ENCODE peak calls at places on chromosomes 5 and 9, in ten cellular contexts. One of them, this sample, is unnamed.

GRCh38 chr9:135147938-135148337 is 60.5 kb downstream of the OLFM1 start:
- DNase-seq in type B pancreatic cell: no peak
- DNase-seq in PC-3: no peak
- DNase-seq in WERI-Rb-1: no peak
- DNase-seq in AG09309: no peak
- DNase-seq in hepatocyte: no peak
- DNase-seq in AG10803: no peak
- DNase-seq in activated CD8-positive, alpha-beta T cell treated with anti-CD3 and anti-CD28 coated beads for 36 hours: no peak
- DNase-seq in heart right ventricle: no peak
- DNase-seq in prostate gland: no peak
- DNase-seq in this sample: no peak

GRCh38 chr9:70852711-70853240 is 268.6 kb downstream of the TRPM3 start:
- DNase-seq in type B pancreatic cell: no peak
- DNase-seq in PC-3: no peak
- DNase-seq in WERI-Rb-1: no peak
- DNase-seq in AG09309: no peak
- DNase-seq in hepatocyte: no peak
- DNase-seq in AG10803: no peak
- DNase-seq in activated CD8-positive, alpha-beta T cell treated with anti-CD3 and anti-CD28 coated beads for 36 hours: no peak
- DNase-seq in heart right ventricle: no peak
- DNase-seq in prostate gland: no peak
- DNase-seq in this sample: no peak

GRCh38 chr5:144189800-144190429 is 19.2 kb downstream of the KCTD16 start:
- DNase-seq in type B pancreatic cell: no peak
- DNase-seq in PC-3: peak
- DNase-seq in WERI-Rb-1: no peak
- DNase-seq in AG09309: peak
- DNase-seq in hepatocyte: peak
- DNase-seq in AG10803: peak
- DNase-seq in activated CD8-positive, alpha-beta T cell treated with anti-CD3 and anti-CD28 coated beads for 36 hours: peak
- DNase-seq in heart right ventricle: no peak
- DNase-seq in prostate gland: no peak
- DNase-seq in this sample: no peak

GRCh38 chr5:7615566-7616061 is 219.7 kb downstream of the ADCY2 start:
- DNase-seq in type B pancreatic cell: no peak
- DNase-seq in PC-3: no peak
- DNase-seq in WERI-Rb-1: no peak
- DNase-seq in AG09309: no peak
- DNase-seq in hepatocyte: no peak
- DNase-seq in AG10803: no peak
- DNase-seq in activated CD8-positive, alpha-beta T cell treated with anti-CD3 and anti-CD28 coated beads for 36 hours: no peak
- DNase-seq in heart right ventricle: no peak
- DNase-seq in prostate gland: no peak
- DNase-seq in this sample: no peak

GRCh38 chr9:136742640-136743391 is at the start of gene LCN10:
- DNase-seq in type B pancreatic cell: no peak
- DNase-seq in PC-3: peak
- DNase-seq in WERI-Rb-1: peak
- DNase-seq in AG09309: no peak
- DNase-seq in hepatocyte: peak
- DNase-seq in AG10803: no peak
- DNase-seq in activated CD8-positive, alpha-beta T cell treated with anti-CD3 and anti-CD28 coated beads for 36 hours: no peak
- DNase-seq in heart right ventricle: no peak
- DNase-seq in prostate gland: no peak
- DNase-seq in this sample: peak

GRCh38 chr9:38445154-38446043 is 21.1 kb upstream of the IGFBPL1 start:
- DNase-seq in type B pancreatic cell: no peak
- DNase-seq in PC-3: no peak
- DNase-seq in WERI-Rb-1: no peak
- DNase-seq in AG09309: no peak
- DNase-seq in hepatocyte: no peak
- DNase-seq in AG10803: no peak
- DNase-seq in activated CD8-positive, alpha-beta T cell treated with anti-CD3 and anti-CD28 coated beads for 36 hours: no peak
- DNase-seq in heart right ventricle: no peak
- DNase-seq in prostate gland: no peak
- DNase-seq in this sample: no peak

GRCh38 chr5:122306461-122306860 is 5.6 kb upstream of the SNCAIP start:
- DNase-seq in type B pancreatic cell: no peak
- DNase-seq in PC-3: no peak
- DNase-seq in WERI-Rb-1: no peak
- DNase-seq in AG09309: no peak
- DNase-seq in hepatocyte: peak
- DNase-seq in AG10803: no peak
- DNase-seq in activated CD8-positive, alpha-beta T cell treated with anti-CD3 and anti-CD28 coated beads for 36 hours: no peak
- DNase-seq in heart right ventricle: no peak
- DNase-seq in prostate gland: no peak
- DNase-seq in this sample: no peak

GRCh38 chr5:143023447-143024096 is 253.4 kb downstream of the ARHGAP26 start:
- DNase-seq in type B pancreatic cell: no peak
- DNase-seq in PC-3: no peak
- DNase-seq in WERI-Rb-1: no peak
- DNase-seq in AG09309: no peak
- DNase-seq in hepatocyte: no peak
- DNase-seq in AG10803: no peak
- DNase-seq in activated CD8-positive, alpha-beta T cell treated with anti-CD3 and anti-CD28 coated beads for 36 hours: peak
- DNase-seq in heart right ventricle: peak
- DNase-seq in prostate gland: peak
- DNase-seq in this sample: no peak

GRCh38 chr5:35047785-35048404 is at the start of gene AGXT2:
- DNase-seq in type B pancreatic cell: no peak
- DNase-seq in PC-3: no peak
- DNase-seq in WERI-Rb-1: no peak
- DNase-seq in AG09309: no peak
- DNase-seq in hepatocyte: no peak
- DNase-seq in AG10803: no peak
- DNase-seq in activated CD8-positive, alpha-beta T cell treated with anti-CD3 and anti-CD28 coated beads for 36 hours: no peak
- DNase-seq in heart right ventricle: no peak
- DNase-seq in prostate gland: no peak
- DNase-seq in this sample: no peak

GRCh38 chr9:128702445-128702948 is at the start of gene PKN3:
- DNase-seq in type B pancreatic cell: peak
- DNase-seq in PC-3: peak
- DNase-seq in WERI-Rb-1: peak
- DNase-seq in AG09309: no peak
- DNase-seq in hepatocyte: peak
- DNase-seq in AG10803: peak
- DNase-seq in activated CD8-positive, alpha-beta T cell treated with anti-CD3 and anti-CD28 coated beads for 36 hours: peak
- DNase-seq in heart right ventricle: peak
- DNase-seq in prostate gland: peak
- DNase-seq in this sample: peak

GRCh38 chr9:6680797-6681146 is 35.2 kb upstream of the GLDC start:
- DNase-seq in type B pancreatic cell: no peak
- DNase-seq in PC-3: peak
- DNase-seq in WERI-Rb-1: peak
- DNase-seq in AG09309: no peak
- DNase-seq in hepatocyte: peak
- DNase-seq in AG10803: peak
- DNase-seq in activated CD8-positive, alpha-beta T cell treated with anti-CD3 and anti-CD28 coated beads for 36 hours: peak
- DNase-seq in heart right ventricle: peak
- DNase-seq in prostate gland: peak
- DNase-seq in this sample: peak

GRCh38 chr5:175052351-175052750 is 328.0 kb downstream of the MSX2 start:
- DNase-seq in type B pancreatic cell: no peak
- DNase-seq in PC-3: no peak
- DNase-seq in WERI-Rb-1: no peak
- DNase-seq in AG09309: no peak
- DNase-seq in hepatocyte: no peak
- DNase-seq in AG10803: no peak
- DNase-seq in activated CD8-positive, alpha-beta T cell treated with anti-CD3 and anti-CD28 coated beads for 36 hours: no peak
- DNase-seq in heart right ventricle: no peak
- DNase-seq in prostate gland: no peak
- DNase-seq in this sample: no peak
- TF ChIP-seq CTCF in type B pancreatic cell: no peak
- TF ChIP-seq CTCF in PC-3: no peak
- TF ChIP-seq CTCF in WERI-Rb-1: no peak
- TF ChIP-seq CTCF in AG09309: no peak
- TF ChIP-seq CTCF in hepatocyte: no peak
- TF ChIP-seq CTCF in AG10803: no peak
- TF ChIP-seq CTCF in activated CD8-positive, alpha-beta T cell treated with anti-CD3 and anti-CD28 coated beads for 36 hours: no peak
- TF ChIP-seq CTCF in heart right ventricle: no peak
- TF ChIP-seq CTCF in prostate gland: no peak
- TF ChIP-seq CTCF in this sample: no peak

GRCh38 chr9:109097156-109097555 is 22.6 kb downstream of the TMEM245 start:
- DNase-seq in type B pancreatic cell: no peak
- DNase-seq in PC-3: no peak
- DNase-seq in WERI-Rb-1: no peak
- DNase-seq in AG09309: no peak
- DNase-seq in hepatocyte: no peak
- DNase-seq in AG10803: no peak
- DNase-seq in activated CD8-positive, alpha-beta T cell treated with anti-CD3 and anti-CD28 coated beads for 36 hours: no peak
- DNase-seq in heart right ventricle: no peak
- DNase-seq in prostate gland: no peak
- DNase-seq in this sample: no peak

GRCh38 chr9:109101202-109101595 is 18.5 kb downstream of the TMEM245 start:
- DNase-seq in type B pancreatic cell: no peak
- DNase-seq in PC-3: no peak
- DNase-seq in WERI-Rb-1: no peak
- DNase-seq in AG09309: no peak
- DNase-seq in hepatocyte: no peak
- DNase-seq in AG10803: no peak
- DNase-seq in activated CD8-positive, alpha-beta T cell treated with anti-CD3 and anti-CD28 coated beads for 36 hours: no peak
- DNase-seq in heart right ventricle: no peak
- DNase-seq in prostate gland: no peak
- DNase-seq in this sample: no peak

GRCh38 chr9:109098960-109099308 is 20.8 kb downstream of the TMEM245 start:
- DNase-seq in type B pancreatic cell: no peak
- DNase-seq in PC-3: no peak
- DNase-seq in WERI-Rb-1: no peak
- DNase-seq in AG09309: no peak
- DNase-seq in hepatocyte: peak
- DNase-seq in AG10803: peak
- DNase-seq in activated CD8-positive, alpha-beta T cell treated with anti-CD3 and anti-CD28 coated beads for 36 hours: no peak
- DNase-seq in heart right ventricle: no peak
- DNase-seq in prostate gland: peak
- DNase-seq in this sample: no peak

GRCh38 chr9:109100543-109101201 is 19.1 kb downstream of the TMEM245 start:
- DNase-seq in type B pancreatic cell: no peak
- DNase-seq in PC-3: no peak
- DNase-seq in WERI-Rb-1: no peak
- DNase-seq in AG09309: no peak
- DNase-seq in hepatocyte: no peak
- DNase-seq in AG10803: no peak
- DNase-seq in activated CD8-positive, alpha-beta T cell treated with anti-CD3 and anti-CD28 coated beads for 36 hours: no peak
- DNase-seq in heart right ventricle: no peak
- DNase-seq in prostate gland: no peak
- DNase-seq in this sample: no peak

GRCh38 chr9:109098221-109098959 is 21.4 kb downstream of the TMEM245 start:
- DNase-seq in type B pancreatic cell: no peak
- DNase-seq in PC-3: peak
- DNase-seq in WERI-Rb-1: peak
- DNase-seq in AG09309: peak
- DNase-seq in hepatocyte: peak
- DNase-seq in AG10803: peak
- DNase-seq in activated CD8-positive, alpha-beta T cell treated with anti-CD3 and anti-CD28 coated beads for 36 hours: no peak
- DNase-seq in heart right ventricle: no peak
- DNase-seq in prostate gland: peak
- DNase-seq in this sample: peak
- TF ChIP-seq CTCF in type B pancreatic cell: peak
- TF ChIP-seq CTCF in PC-3: peak
- TF ChIP-seq CTCF in WERI-Rb-1: peak
- TF ChIP-seq CTCF in AG09309: peak
- TF ChIP-seq CTCF in hepatocyte: peak
- TF ChIP-seq CTCF in AG10803: peak
- TF ChIP-seq CTCF in activated CD8-positive, alpha-beta T cell treated with anti-CD3 and anti-CD28 coated beads for 36 hours: no peak
- TF ChIP-seq CTCF in heart right ventricle: peak
- TF ChIP-seq CTCF in prostate gland: peak
- TF ChIP-seq CTCF in this sample: peak

GRCh38 chr9:78296893-78297671 is at the start of gene PSAT1:
- DNase-seq in type B pancreatic cell: peak
- DNase-seq in PC-3: peak
- DNase-seq in WERI-Rb-1: peak
- DNase-seq in AG09309: peak
- DNase-seq in hepatocyte: peak
- DNase-seq in AG10803: peak
- DNase-seq in activated CD8-positive, alpha-beta T cell treated with anti-CD3 and anti-CD28 coated beads for 36 hours: peak
- DNase-seq in heart right ventricle: peak
- DNase-seq in prostate gland: peak
- DNase-seq in this sample: peak
- TF ChIP-seq CTCF in type B pancreatic cell: no peak
- TF ChIP-seq CTCF in PC-3: no peak
- TF ChIP-seq CTCF in WERI-Rb-1: no peak
- TF ChIP-seq CTCF in AG09309: no peak
- TF ChIP-seq CTCF in hepatocyte: no peak
- TF ChIP-seq CTCF in AG10803: no peak
- TF ChIP-seq CTCF in activated CD8-positive, alpha-beta T cell treated with anti-CD3 and anti-CD28 coated beads for 36 hours: no peak
- TF ChIP-seq CTCF in heart right ventricle: no peak
- TF ChIP-seq CTCF in prostate gland: peak
- TF ChIP-seq CTCF in this sample: no peak

GRCh38 chr9:105254226-105254625 is 9.8 kb downstream of the SLC44A1 start:
- DNase-seq in type B pancreatic cell: no peak
- DNase-seq in PC-3: no peak
- DNase-seq in WERI-Rb-1: no peak
- DNase-seq in AG09309: no peak
- DNase-seq in hepatocyte: no peak
- DNase-seq in AG10803: no peak
- DNase-seq in activated CD8-positive, alpha-beta T cell treated with anti-CD3 and anti-CD28 coated beads for 36 hours: no peak
- DNase-seq in heart right ventricle: no peak
- DNase-seq in prostate gland: no peak
- DNase-seq in this sample: no peak

GRCh38 chr9:105251733-105252404 is 7.4 kb downstream of the SLC44A1 start:
- DNase-seq in type B pancreatic cell: no peak
- DNase-seq in PC-3: no peak
- DNase-seq in WERI-Rb-1: no peak
- DNase-seq in AG09309: no peak
- DNase-seq in hepatocyte: no peak
- DNase-seq in AG10803: no peak
- DNase-seq in activated CD8-positive, alpha-beta T cell treated with anti-CD3 and anti-CD28 coated beads for 36 hours: no peak
- DNase-seq in heart right ventricle: no peak
- DNase-seq in prostate gland: no peak
- DNase-seq in this sample: no peak

GRCh38 chr9:105252405-105252756 is 7.9 kb downstream of the SLC44A1 start:
- DNase-seq in type B pancreatic cell: no peak
- DNase-seq in PC-3: no peak
- DNase-seq in WERI-Rb-1: no peak
- DNase-seq in AG09309: no peak
- DNase-seq in hepatocyte: no peak
- DNase-seq in AG10803: no peak
- DNase-seq in activated CD8-positive, alpha-beta T cell treated with anti-CD3 and anti-CD28 coated beads for 36 hours: no peak
- DNase-seq in heart right ventricle: no peak
- DNase-seq in prostate gland: no peak
- DNase-seq in this sample: no peak

GRCh38 chr9:105248691-105249090 is 4.2 kb downstream of the SLC44A1 start:
- DNase-seq in type B pancreatic cell: no peak
- DNase-seq in PC-3: no peak
- DNase-seq in WERI-Rb-1: no peak
- DNase-seq in AG09309: no peak
- DNase-seq in hepatocyte: no peak
- DNase-seq in AG10803: no peak
- DNase-seq in activated CD8-positive, alpha-beta T cell treated with anti-CD3 and anti-CD28 coated beads for 36 hours: no peak
- DNase-seq in heart right ventricle: no peak
- DNase-seq in prostate gland: no peak
- DNase-seq in this sample: no peak

DNA sequence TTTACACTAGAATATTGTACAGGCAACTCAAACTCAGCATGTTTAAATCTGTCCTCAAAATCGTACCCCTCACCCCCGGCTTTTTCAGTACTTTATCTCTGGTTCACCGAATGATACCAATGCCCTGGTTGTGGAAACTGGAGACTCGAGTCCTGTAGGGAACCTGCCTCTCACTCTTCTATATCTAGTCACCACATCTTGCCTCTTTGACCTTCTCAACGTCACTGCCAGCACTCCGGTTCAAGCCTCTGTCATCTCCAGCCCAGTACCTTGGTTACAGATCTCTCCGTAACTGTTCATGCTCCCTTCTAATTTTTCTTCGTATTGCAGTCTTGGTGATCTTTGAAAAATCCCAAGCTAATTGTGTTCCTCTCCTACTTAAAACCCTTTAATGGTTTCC is 6.7 kb downstream of the SLC44A1 start:
- DNase-seq in type B pancreatic cell: no peak
- DNase-seq in PC-3: no peak
- DNase-seq in WERI-Rb-1: no peak
- DNase-seq in AG09309: no peak
- DNase-seq in hepatocyte: no peak
- DNase-seq in AG10803: no peak
- DNase-seq in activated CD8-positive, alpha-beta T cell treated with anti-CD3 and anti-CD28 coated beads for 36 hours: no peak
- DNase-seq in heart right ventricle: no peak
- DNase-seq in prostate gland: no peak
- DNase-seq in this sample: no peak
- TF ChIP-seq CTCF in type B pancreatic cell: no peak
- TF ChIP-seq CTCF in PC-3: no peak
- TF ChIP-seq CTCF in WERI-Rb-1: no peak
- TF ChIP-seq CTCF in AG09309: no peak
- TF ChIP-seq CTCF in hepatocyte: no peak
- TF ChIP-seq CTCF in AG10803: no peak
- TF ChIP-seq CTCF in activated CD8-positive, alpha-beta T cell treated with anti-CD3 and anti-CD28 coated beads for 36 hours: no peak
- TF ChIP-seq CTCF in heart right ventricle: no peak
- TF ChIP-seq CTCF in prostate gland: no peak
- TF ChIP-seq CTCF in this sample: no peak

This sample was measured in nephron progenitor cell.